ENCODE peak calls at places on chromosomes 12 and 14, in seven cellular contexts. C is prostate gland, N is astrocyte of the spinal cord, A is brain microvascular endothelial cell, Q is AG09309, D is K562, X is transverse colon. L is an unnamed sample.
A peak's percentile ranks its signal among the peaks of the same experiment; 100 is the strongest.

GRCh38 chr14:42013560-42013959 is 406.9 kb downstream of the LRFN5 start:
- DNase-seq in N (peak; percentile 6), D (no peak), A (no peak), Q (no peak), C (no peak), X (no peak), L (no peak)

GRCh38 chr14:94298130-94298529 is 5.1 kb upstream of the SERPINA10 start:
- DNase-seq in C (no peak), Q (no peak), A (no peak), X (no peak), N (no peak), D (no peak), L (no peak)

GRCh38 chr14:99198746-99199145 is 73.3 kb downstream of the BCL11B start:
- DNase-seq in C (no peak), N (no peak), D (no peak), X (no peak), Q (no peak), A (no peak), L (no peak)

GRCh38 chr14:90191585-90191984 is 64.8 kb upstream of the PSMC1 start:
- DNase-seq in N (no peak), D (no peak), C (no peak), Q (no peak), A (no peak), X (no peak), L (no peak)

GRCh38 chr12:5083955-5084849 is 40.5 kb downstream of the KCNA5 start:
- DNase-seq in N (peak; percentile 73), A (peak; percentile 74), X (no peak), C (peak; percentile 49), D (peak; percentile 45), Q (peak; percentile 33), L (peak; percentile 33)

GRCh38 chr14:100102156-100102785 is 37.0 kb downstream of the EVL start:
- DNase-seq in C (no peak), Q (no peak), X (no peak), D (no peak), A (no peak), N (no peak), L (no peak)

GRCh38 chr14:98118749-98119148 is 1153.2 kb downstream of the BCL11B start:
- DNase-seq in A (no peak), C (no peak), D (no peak), N (no peak), X (no peak), Q (no peak), L (no peak)

GRCh38 chr14:91417134-91417982 is at the start of gene CCDC88C:
- DNase-seq in Q (no peak), D (peak; percentile 16), A (no peak), C (peak; percentile 66), N (peak; percentile 23), X (peak; percentile 82), L (peak; percentile 33)

GRCh38 chr12:126974779-126975178 is 1292.2 kb upstream of the TMEM132C start:
- DNase-seq in N (no peak), A (no peak), Q (no peak), C (no peak), X (no peak), D (peak; percentile 13), L (no peak)

GRCh38 chr12:61525331-61525730 is 734.9 kb upstream of the USP15 start:
- DNase-seq in A (no peak), C (no peak), Q (no peak), N (no peak), D (no peak), X (no peak), L (no peak)

GRCh38 chr14:63551338-63551737 is 8.2 kb upstream of the PPP2R5E start:
- DNase-seq in X (no peak), Q (no peak), N (peak; percentile 9), C (no peak), A (no peak), D (no peak), L (peak; percentile 66)

GRCh38 chr14:63308723-63309317 is 9.9 kb downstream of the GPHB5 start:
- DNase-seq in C (no peak), X (peak; percentile 8), N (no peak), A (peak; percentile 12), Q (no peak), D (peak; percentile 6), L (peak; percentile 49)

GRCh38 chr12:7433276-7433822 is 10.6 kb downstream of the CD163L1 start:
- DNase-seq in X (no peak), C (no peak), D (no peak), N (peak; percentile 74), A (peak; percentile 79), Q (peak; percentile 14), L (peak; percentile 70)

GRCh38 chr14:103593577-103593976 is 30.8 kb downstream of the COA8 start:
- DNase-seq in A (no peak), X (no peak), C (no peak), N (no peak), D (no peak), Q (no peak), L (no peak)

GRCh38 chr12:19710811-19711793 is 271.8 kb downstream of the AEBP2 start:
- DNase-seq in Q (no peak), N (peak; percentile 77), D (no peak), X (no peak), A (peak; percentile 5), C (no peak), L (no peak)

DNA sequence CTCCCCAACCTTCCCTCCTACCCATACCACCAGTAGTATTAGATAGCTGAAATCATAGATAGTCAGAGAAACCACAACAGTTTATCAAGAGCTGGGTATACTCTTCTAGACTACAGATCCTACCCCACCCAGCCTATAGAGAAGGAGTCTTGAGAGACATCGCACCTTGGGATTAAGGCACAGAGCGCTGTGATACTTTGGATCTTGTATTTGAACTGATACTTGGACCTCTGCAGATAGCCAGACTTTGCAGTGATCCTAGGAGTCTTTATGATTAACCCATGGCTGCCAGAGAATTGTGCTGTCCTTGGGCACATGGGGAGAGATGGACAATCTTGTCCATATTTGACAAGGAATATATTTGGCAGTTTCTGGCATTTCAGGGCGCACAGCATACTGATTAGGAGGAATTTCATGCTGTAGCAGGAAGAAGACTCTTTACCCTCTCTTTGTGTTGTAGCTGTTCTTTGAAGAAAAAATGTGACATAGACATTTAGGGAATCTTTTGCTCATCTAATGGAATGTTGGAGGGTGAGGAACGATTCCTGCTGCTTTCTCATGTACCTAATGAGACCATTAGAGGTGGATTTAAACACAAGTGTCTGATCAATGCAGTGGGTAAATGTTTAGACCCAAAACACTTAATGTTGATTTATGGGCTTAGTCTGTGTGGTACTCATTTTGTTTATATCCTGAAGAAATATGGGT is 1.0 kb downstream of the RBMS2 start:
- DNase-seq in C (no peak), X (no peak), Q (no peak), A (peak; percentile 13), D (peak; percentile 12), N (peak; percentile 34), L (peak; percentile 39)
- H3K4me3 ChIP-seq in C (peak overlapping the region; percentile 43), X (peak overlapping the region; percentile 51), Q (peak overlapping the region; percentile 56), A (peak overlapping the region; percentile 75), D (no peak overlapping the region), N (peak overlapping the region; percentile 86), L (peak overlapping the region; percentile 91)

GRCh38 chr14:104777808-104778249 is 17.7 kb downstream of the AKT1 start:
- DNase-seq in A (no peak), N (no peak), Q (no peak), D (no peak), C (no peak), X (no peak), L (no peak)

GRCh38 chr14:104775073-104775489 is 20.5 kb downstream of the AKT1 start:
- DNase-seq in Q (no peak), A (no peak), N (no peak), X (no peak), C (no peak), D (no peak), L (no peak)

GRCh38 chr14:104778694-104779331 is 16.7 kb downstream of the AKT1 start:
- DNase-seq in Q (no peak), D (no peak), A (no peak), X (no peak), C (no peak), N (no peak), L (no peak)

GRCh38 chr14:104776481-104776880 is 19.1 kb downstream of the AKT1 start:
- DNase-seq in N (no peak), C (no peak), D (no peak), X (no peak), A (no peak), Q (no peak), L (no peak)

DNA sequence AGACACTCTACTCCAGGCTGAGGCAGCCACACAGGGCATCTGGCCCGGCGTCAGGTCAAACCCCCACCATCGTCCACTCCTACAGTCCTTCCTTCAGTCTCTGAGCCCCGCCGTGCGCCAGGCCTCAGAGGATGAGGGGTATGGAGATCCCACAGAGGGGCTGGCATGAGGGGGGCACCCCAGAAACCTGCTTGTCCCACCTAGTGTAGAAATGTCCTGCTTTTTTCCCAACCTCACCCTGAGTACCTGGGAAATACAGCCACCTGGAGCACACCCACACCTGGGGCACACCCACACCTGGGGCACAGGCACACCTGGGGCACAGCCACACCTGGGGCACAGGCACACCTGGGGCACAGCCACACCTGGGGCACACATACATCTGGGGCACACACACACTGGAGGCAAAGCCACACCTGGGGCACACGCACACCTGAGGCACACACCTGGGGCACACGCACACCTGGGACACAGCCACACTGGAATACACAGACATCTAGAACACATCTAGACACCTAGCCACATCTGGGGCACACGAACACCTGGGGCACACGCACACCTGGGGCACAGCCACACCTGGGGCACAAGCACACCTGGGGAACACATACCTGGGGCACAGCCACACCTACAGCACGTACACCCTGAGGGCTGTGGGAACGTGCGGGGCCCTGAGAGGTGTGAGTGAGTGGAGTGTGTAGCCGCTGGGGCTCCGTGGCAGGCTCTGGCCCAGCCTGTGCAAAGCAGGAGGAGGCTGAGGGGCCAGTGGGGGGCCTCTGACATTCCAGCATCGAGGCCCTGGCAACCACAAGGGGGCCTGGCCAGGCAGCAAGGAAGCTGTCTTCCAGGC is 18.4 kb downstream of the AKT1 start:
- DNase-seq in C (no peak), N (no peak), A (no peak), X (no peak), Q (no peak), D (no peak), L (no peak)
- TF ChIP-seq CTCF in C (no peak), N (no peak), A (peak; percentile 22), X (no peak), Q (no peak), D (no peak), L (no peak)

DNA sequence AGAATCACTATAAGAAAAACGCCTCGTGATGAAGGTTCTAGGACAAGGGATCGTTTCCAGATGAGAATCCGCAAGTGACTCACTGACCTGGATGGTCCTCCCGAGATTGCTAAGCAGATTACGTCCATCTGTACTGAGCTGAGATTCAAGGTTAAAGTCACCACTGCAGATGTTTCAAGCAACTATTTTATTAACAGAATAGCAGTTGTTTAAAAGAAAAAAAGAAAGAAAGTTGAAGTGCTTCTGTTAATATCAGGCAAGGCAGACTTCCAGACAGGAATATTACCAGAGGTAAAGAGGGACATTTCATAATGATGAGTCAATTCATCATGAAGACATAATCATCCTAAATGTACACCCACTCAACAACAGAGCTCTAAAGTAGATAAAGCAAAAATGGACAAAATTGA is 17.9 kb downstream of the PXN start:
- DNase-seq in A (peak; percentile 70), D (no peak), C (no peak), N (peak; percentile 48), Q (no peak), X (no peak), L (peak; percentile 92)
- H3K4me3 ChIP-seq in A (no peak overlapping the region), D (no peak overlapping the region), C (no peak overlapping the region), N (no peak overlapping the region), Q (no peak overlapping the region), X (no peak overlapping the region), L (peak overlapping the region; percentile 10)

DNA sequence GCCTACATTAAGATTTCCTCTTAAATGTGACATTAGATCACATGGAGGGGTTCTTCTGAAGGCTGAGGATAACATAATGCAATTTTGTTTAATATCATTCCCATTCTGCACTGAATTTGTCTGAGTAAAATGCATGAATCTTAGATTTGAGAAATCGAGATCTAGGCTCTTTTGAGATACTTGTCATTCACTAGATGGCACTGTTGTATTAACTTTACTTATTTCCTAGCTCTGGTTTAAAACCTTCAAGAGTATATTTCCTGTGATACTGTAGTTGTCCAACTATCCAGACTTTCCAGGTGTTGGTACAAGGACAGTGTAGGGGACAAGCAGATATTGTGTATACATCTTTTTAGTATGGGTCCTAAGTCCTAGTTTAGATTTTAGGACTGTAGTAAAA is 91.7 kb upstream of the SEL1L start:
- DNase-seq in C (no peak), A (no peak), N (no peak), Q (no peak), D (no peak), X (no peak), L (peak; percentile 2)
- TF ChIP-seq CTCF in C (peak; percentile 51), A (no peak), N (no peak), Q (no peak), D (peak; percentile 17), X (peak; percentile 19), L (no peak)